ENCODE peak calls at places on chromosome 4, in nine cellular contexts. A is neural progenitor cell; J is endothelial cell of umbilical vein; R is pancreas; G is suprapubic skin; I is hepatocyte; B is uterus; P is breast epithelium; Q is CD8-positive, alpha-beta T cell. O is an unnamed sample. For H3K27me3 and H3K36me3, the result is how much of the 10 kb centered on the place peaks cover.

GRCh38 chr4:73662709-73663546 is 42.7 kb upstream of the RASSF6 start:
- DNase-seq in J (peak), A (no peak), P (no peak), B (no peak), R (no peak), Q (no peak), G (no peak), I (peak), O (no peak)

GRCh38 chr4:29278580-29278979 is 1441.6 kb upstream of the PCDH7 start:
- DNase-seq in B (no peak), G (no peak), A (no peak), R (no peak), I (no peak), P (no peak), Q (no peak), J (peak), O (no peak)

GRCh38 chr4:44016582-44017421 is 431.8 kb downstream of the KCTD8 start:
- DNase-seq in G (no peak), B (no peak), I (no peak), J (no peak), A (peak), R (no peak), P (no peak), Q (no peak), O (no peak)

GRCh38 chr4:183098080-183098722 is 856 bp upstream of the WWC2 start:
- DNase-seq in B (peak), Q (no peak), A (peak), R (peak), J (peak), G (peak), P (peak), I (peak), O (peak)

GRCh38 chr4:87321888-87322287 is 794 bp downstream of the HSD17B13 start:
- DNase-seq in R (no peak), Q (no peak), P (no peak), J (no peak), B (no peak), A (no peak), I (no peak), G (no peak), O (no peak)

GRCh38 chr4:15506464-15506863 is 36.8 kb downstream of the CC2D2A start:
- DNase-seq in A (no peak), J (peak), P (no peak), B (no peak), R (no peak), Q (no peak), G (no peak), I (no peak), O (no peak)

GRCh38 chr4:19580090-19580489 is 671.6 kb upstream of the SLIT2 start:
- DNase-seq in I (no peak), B (no peak), A (no peak), R (no peak), P (no peak), G (no peak), Q (no peak), J (no peak), O (no peak)

GRCh38 chr4:186192068-186192751 is 843 bp downstream of the CYP4V2 start:
- DNase-seq in I (peak), J (peak), P (no peak), B (peak), G (peak), R (no peak), A (peak), Q (peak), O (peak)

GRCh38 chr4:166972071-166972470 is 262.2 kb downstream of the SPOCK3 start:
- DNase-seq in Q (no peak), I (no peak), R (no peak), G (no peak), P (no peak), B (no peak), A (no peak), J (no peak), O (no peak)

GRCh38 chr4:2390146-2390545 is 28.3 kb downstream of the ZFYVE28 start:
- DNase-seq in I (no peak), J (no peak), A (no peak), Q (no peak), B (no peak), P (no peak), G (no peak), R (no peak), O (peak)

GRCh38 chr4:2393353-2394270 is 24.8 kb downstream of the ZFYVE28 start:
- DNase-seq in Q (no peak), G (no peak), B (no peak), J (no peak), R (peak), A (peak), P (no peak), I (peak), O (peak)

GRCh38 chr4:2389691-2390090 is 28.8 kb downstream of the ZFYVE28 start:
- DNase-seq in B (no peak), A (no peak), I (no peak), R (no peak), J (no peak), G (no peak), P (no peak), Q (no peak), O (peak)

GRCh38 chr4:2388430-2389182 is 29.8 kb downstream of the ZFYVE28 start:
- DNase-seq in B (no peak), Q (no peak), I (no peak), J (no peak), G (no peak), R (no peak), A (no peak), P (no peak), O (no peak)

GRCh38 chr4:2390780-2391490 is 27.5 kb downstream of the ZFYVE28 start:
- DNase-seq in R (no peak), G (no peak), I (no peak), Q (no peak), J (no peak), P (no peak), B (no peak), A (no peak), O (peak)
- H3K27me3 ChIP-seq in R (under half), G (under half), I (under half), Q (under half), J (under half), P (under half), B (under half), A (under half), O (under half)

GRCh38 chr4:118850813-118851173 is 14.9 kb upstream of the SEC24D start:
- DNase-seq in Q (no peak), J (no peak), G (no peak), B (no peak), I (no peak), P (no peak), R (no peak), A (no peak), O (no peak)

GRCh38 chr4:118846981-118847380 is 11.1 kb upstream of the SEC24D start:
- DNase-seq in I (no peak), G (no peak), Q (no peak), B (no peak), P (no peak), A (no peak), J (no peak), R (no peak), O (no peak)

GRCh38 chr4:118848901-118849300 is 13.0 kb upstream of the SEC24D start:
- DNase-seq in R (no peak), Q (no peak), B (no peak), G (no peak), P (no peak), A (no peak), J (no peak), I (no peak), O (no peak)

GRCh38 chr4:118848242-118848641 is 12.3 kb upstream of the SEC24D start:
- DNase-seq in I (no peak), G (no peak), B (no peak), R (no peak), J (no peak), A (no peak), P (no peak), Q (no peak), O (no peak)

DNA sequence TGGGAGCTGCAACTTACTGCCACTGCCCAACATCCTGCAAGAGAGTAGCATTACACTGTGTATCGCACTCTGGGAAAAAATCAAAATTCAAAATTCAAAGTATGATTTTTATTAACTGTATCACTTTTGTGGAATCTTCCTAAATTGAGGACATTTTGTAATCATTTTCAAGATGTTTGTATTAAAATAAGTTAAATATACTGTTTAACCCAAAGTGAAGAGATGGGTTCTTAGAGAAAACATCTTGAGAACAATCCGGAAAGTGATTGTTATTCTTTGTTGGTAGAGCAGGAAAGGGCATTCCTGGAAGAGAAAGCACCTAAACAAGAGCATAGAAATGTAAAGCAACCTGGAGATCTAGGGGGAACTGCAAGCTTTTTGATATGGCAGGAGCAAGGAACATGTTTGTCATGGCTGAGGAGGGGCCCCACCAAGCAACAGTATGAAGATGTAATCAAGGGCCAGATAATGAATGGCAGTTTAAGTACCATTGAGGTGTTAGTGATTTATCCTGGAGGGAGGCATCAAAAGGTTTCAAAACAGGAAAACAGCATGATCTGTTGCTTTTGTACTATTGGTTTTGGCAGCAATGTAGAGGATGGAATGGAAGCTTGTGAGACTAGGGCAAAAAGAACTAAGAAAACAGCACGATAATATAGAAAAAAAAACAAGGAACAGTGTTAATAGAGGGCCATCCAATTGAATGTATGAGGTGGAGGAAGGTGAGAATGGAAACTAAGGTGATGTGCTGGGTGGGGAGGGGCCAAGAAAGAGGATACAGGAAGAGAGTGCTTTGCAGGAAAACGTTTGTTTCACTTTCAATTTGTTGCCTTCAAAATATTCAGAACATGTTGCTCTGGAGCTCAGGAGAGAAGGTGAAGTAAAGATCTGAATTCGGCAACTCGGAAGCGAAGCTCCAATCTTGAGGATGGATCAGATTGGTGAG is 14.2 kb upstream of the SEC24D start:
- DNase-seq in P (no peak), I (peak), J (peak), B (no peak), Q (peak), G (no peak), R (no peak), A (no peak), O (peak)
- H3K4me3 ChIP-seq in P (peak), I (peak), J (peak), B (peak), Q (peak), G (peak), R (peak), A (no peak), O (peak)

GRCh38 chr4:42410446-42410845 is 13.2 kb downstream of the SHISA3 start:
- DNase-seq in P (no peak), Q (no peak), G (no peak), R (no peak), A (no peak), J (no peak), B (no peak), I (no peak), O (no peak)

GRCh38 chr4:42416017-42416416 is 18.7 kb downstream of the SHISA3 start:
- DNase-seq in Q (no peak), B (no peak), R (no peak), I (no peak), J (no peak), P (no peak), G (no peak), A (peak), O (no peak)

GRCh38 chr4:42417491-42417890 is 20.2 kb downstream of the SHISA3 start:
- DNase-seq in A (no peak), B (no peak), P (no peak), G (no peak), Q (no peak), I (no peak), J (no peak), R (no peak), O (no peak)

GRCh38 chr4:42411803-42412202 is 14.5 kb downstream of the SHISA3 start:
- DNase-seq in P (no peak), Q (no peak), B (no peak), R (no peak), A (no peak), G (no peak), J (no peak), I (no peak), O (no peak)

DNA sequence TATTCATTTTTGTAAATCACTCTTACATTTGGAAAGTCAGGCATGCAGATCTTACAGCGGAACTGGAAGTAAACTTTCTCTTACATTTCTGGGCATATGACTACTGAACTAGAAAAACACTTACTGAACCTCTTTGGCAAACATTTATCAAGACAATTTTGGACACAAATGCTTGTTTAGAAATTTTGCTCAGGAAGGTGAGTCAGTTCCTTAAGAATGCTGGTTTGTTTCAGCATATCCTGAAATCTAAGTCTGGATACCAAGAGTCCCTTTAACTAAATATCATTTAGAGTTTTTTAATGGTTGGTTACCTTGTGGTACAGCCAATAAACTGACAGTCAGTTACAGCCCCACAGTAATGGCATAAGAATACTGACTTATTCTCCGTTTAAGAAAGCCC is 15.0 kb downstream of the SHISA3 start:
- DNase-seq in P (no peak), R (no peak), G (no peak), I (no peak), Q (no peak), A (no peak), B (no peak), J (peak), O (no peak)
- H3K36me3 ChIP-seq in P (under half), R (under half), G (under half), I (under half), Q (under half), A (under half), B (under half), J (under half), O (under half)

DNA sequence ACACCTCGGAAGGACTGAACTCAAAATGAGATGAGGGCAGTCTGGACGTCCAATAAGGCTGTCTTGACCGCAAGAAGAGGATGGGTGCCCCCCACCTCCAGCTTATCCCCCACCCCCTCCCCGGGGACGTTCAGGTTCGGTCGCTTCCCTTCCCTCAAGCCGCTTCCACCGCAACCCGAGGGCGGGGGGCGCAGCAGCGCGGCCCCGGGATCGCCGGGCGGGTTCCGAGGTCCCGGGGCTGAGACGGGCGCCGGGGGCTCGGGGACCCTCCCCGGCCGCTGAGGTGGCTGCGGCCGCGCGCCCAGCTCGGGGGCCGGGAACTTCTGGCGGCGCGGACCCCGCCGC is 458 bp downstream of the USP46 start:
- DNase-seq in P (no peak), A (no peak), J (peak), R (peak), B (peak), Q (no peak), G (peak), I (no peak), O (peak)
- H3K27me3 ChIP-seq in P (under half), A (under half), J (under half), R (under half), B (under half), Q (under half), G (under half), I (under half), O (under half)

O was measured in H7.